ENCODE peak calls at places on chromosome 15, in eight cellular contexts. L is LoVo; B is ACHN; A is activated naive CD8-positive, alpha-beta T cell treated with anti-CD3 and anti-CD28 coated beads for 36 hours; P is mesendoderm; M is HT-29; U is activated T-helper 1 cell treated with Interleukin-2 at 50 U/mL for 16 hours; X is neural crest cell. H is an unnamed sample.

GRCh38 chr15:59814409-59814808 is 125.3 kb upstream of the BNIP2 start:
- DNase-seq in L (no peak), B (no peak), A (no peak), P (peak; percentile 53), M (no peak), U (no peak), X (no peak), H (no peak)

GRCh38 chr15:48414015-48414414 is 82.8 kb downstream of the DUT start:
- DNase-seq in L (no peak), B (no peak), A (no peak), P (no peak), M (no peak), U (no peak), X (no peak), H (no peak)

GRCh38 chr15:22979069-22979698 is 984 bp downstream of the CYFIP1 start:
- DNase-seq in L (peak; percentile 71), B (peak; percentile 54), A (peak; percentile 30), P (peak; percentile 55), M (peak; percentile 74), U (peak; percentile 9), X (peak; percentile 50), H (peak; percentile 62)

GRCh38 chr15:25766421-25766820 is 96.7 kb downstream of the ATP10A start:
- DNase-seq in L (no peak), B (no peak), A (no peak), P (no peak), M (no peak), U (no peak), X (no peak), H (no peak)

GRCh38 chr15:36688310-36689102 is 109.1 kb downstream of the CDIN1 start:
- DNase-seq in L (no peak), B (no peak), A (no peak), P (no peak), M (peak; percentile 17), U (no peak), X (no peak), H (no peak)

GRCh38 chr15:57153140-57153539 is 223.2 kb upstream of the CGNL1 start:
- DNase-seq in L (peak; percentile 30), B (no peak), A (no peak), P (no peak), M (peak; percentile 29), U (no peak), X (no peak), H (no peak)

GRCh38 chr15:35813573-35813972 is 267.6 kb upstream of the DPH6 start:
- DNase-seq in L (no peak), B (no peak), A (no peak), P (no peak), M (no peak), U (no peak), X (no peak), H (no peak)

GRCh38 chr15:82891025-82891390 is 61.5 kb downstream of the HOMER2 start:
- DNase-seq in L (no peak), B (no peak), A (no peak), P (no peak), M (no peak), U (no peak), X (no peak), H (no peak)

GRCh38 chr15:82624008-82624407 is 23.2 kb downstream of the CPEB1 start:
- DNase-seq in L (no peak), B (no peak), A (no peak), P (no peak), M (no peak), U (no peak), X (no peak), H (no peak)

GRCh38 chr15:94855409-94856266 is 624.3 kb downstream of the MCTP2 start:
- DNase-seq in L (no peak), B (no peak), A (no peak), P (no peak), M (no peak), U (no peak), X (no peak), H (no peak)

GRCh38 chr15:31974855-31975421 is 55.4 kb upstream of the CHRNA7 start:
- DNase-seq in L (peak; percentile 63), B (peak; percentile 38), A (peak; percentile 21), P (peak; percentile 82), M (peak; percentile 70), U (no peak), X (peak; percentile 73), H (peak; percentile 48)

GRCh38 chr15:100202309-100202943 is 139.3 kb downstream of the ADAMTS17 start:
- DNase-seq in L (no peak), B (no peak), A (peak; percentile 9), P (no peak), M (no peak), U (no peak), X (no peak), H (no peak)